ENCODE peak calls at places on chromosome 4, in six cellular contexts. J, I, S, N, O and X are unnamed samples.

GRCh38 chr4:109014593-109015412 is 251.9 kb upstream of the ETNPPL start:
- DNase-seq in J (no peak), I (no peak), S (no peak), N (no peak), O (no peak), X (no peak)

GRCh38 chr4:136864580-136865185 is 667.6 kb downstream of the PCDH18 start:
- DNase-seq in J (peak), I (peak), S (peak), N (peak), O (no peak), X (peak)

GRCh38 chr4:26525751-26526150 is 35.5 kb upstream of the CCKAR start:
- DNase-seq in J (no peak), I (no peak), S (no peak), N (no peak), O (no peak), X (no peak)

GRCh38 chr4:79212311-79212710 is 113.5 kb downstream of the NAA11 start:
- DNase-seq in J (no peak), I (no peak), S (no peak), N (no peak), O (no peak), X (no peak)

GRCh38 chr4:12446650-12447049 is 1018.0 kb upstream of the HS3ST1 start:
- DNase-seq in J (no peak), I (peak), S (no peak), N (no peak), O (no peak), X (no peak)

GRCh38 chr4:187883836-187884235 is 111.7 kb upstream of the ZFP42 start:
- DNase-seq in J (no peak), I (no peak), S (no peak), N (no peak), O (no peak), X (no peak)

GRCh38 chr4:79292008-79292407 is 33.9 kb downstream of the NAA11 start:
- DNase-seq in J (no peak), I (no peak), S (no peak), N (no peak), O (no peak), X (peak)

GRCh38 chr4:101345271-101345595 is 2.1 kb downstream of the PPP3CA start:
- DNase-seq in J (no peak), I (no peak), S (peak), N (no peak), O (no peak), X (peak)

GRCh38 chr4:101711590-101712255 is 78.8 kb upstream of the BANK1 start:
- DNase-seq in J (no peak), I (no peak), S (no peak), N (no peak), O (no peak), X (no peak)

GRCh38 chr4:150082241-150082640 is 4.0 kb downstream of the DCLK2 start:
- DNase-seq in J (no peak), I (peak), S (no peak), N (peak), O (no peak), X (peak)

GRCh38 chr4:100828986-100829685 is 311.3 kb upstream of the EMCN start:
- DNase-seq in J (no peak), I (no peak), S (peak), N (no peak), O (no peak), X (no peak)

GRCh38 chr4:87989765-87990164 is 14.3 kb downstream of the SPP1 start:
- DNase-seq in J (no peak), I (no peak), S (no peak), N (no peak), O (no peak), X (no peak)

GRCh38 chr4:110165382-110166285 is 32.8 kb downstream of the ELOVL6 start:
- DNase-seq in J (no peak), I (no peak), S (peak), N (no peak), O (no peak), X (no peak)

GRCh38 chr4:127641524-127641923 is 8.8 kb downstream of the INTU start:
- DNase-seq in J (no peak), I (no peak), S (peak), N (no peak), O (no peak), X (no peak)

GRCh38 chr4:146957252-146957651 is 11.6 kb upstream of the TTC29 start:
- DNase-seq in J (no peak), I (no peak), S (peak), N (no peak), O (no peak), X (no peak)

GRCh38 chr4:69748176-69748575 is 12.2 kb downstream of the SULT1B1 start:
- DNase-seq in J (no peak), I (no peak), S (no peak), N (no peak), O (no peak), X (no peak)

GRCh38 chr4:98712607-98713006 is 54.2 kb upstream of the TSPAN5 start:
- DNase-seq in J (no peak), I (no peak), S (no peak), N (no peak), O (no peak), X (no peak)

GRCh38 chr4:94523617-94524016 is 71.9 kb downstream of the PDLIM5 start:
- DNase-seq in J (no peak), I (no peak), S (no peak), N (no peak), O (no peak), X (no peak)

GRCh38 chr4:19941434-19941833 is 310.3 kb upstream of the SLIT2 start:
- DNase-seq in J (no peak), I (no peak), S (no peak), N (no peak), O (no peak), X (no peak)

GRCh38 chr4:185534850-185535761 is at the start of gene PDLIM3:
- DNase-seq in J (peak), I (peak), S (no peak), N (no peak), O (peak), X (peak)

GRCh38 chr4:145935253-145936141 is 3.1 kb downstream of the ZNF827 start:
- DNase-seq in J (no peak), I (peak), S (no peak), N (no peak), O (no peak), X (peak)

GRCh38 chr4:83075271-83075670 is 39.3 kb downstream of the PLAC8 start:
- DNase-seq in J (no peak), I (no peak), S (peak), N (no peak), O (no peak), X (no peak)

GRCh38 chr4:68176500-68176899 is 46.8 kb upstream of the TMPRSS11F start:
- DNase-seq in J (no peak), I (no peak), S (no peak), N (no peak), O (no peak), X (no peak)

DNA sequence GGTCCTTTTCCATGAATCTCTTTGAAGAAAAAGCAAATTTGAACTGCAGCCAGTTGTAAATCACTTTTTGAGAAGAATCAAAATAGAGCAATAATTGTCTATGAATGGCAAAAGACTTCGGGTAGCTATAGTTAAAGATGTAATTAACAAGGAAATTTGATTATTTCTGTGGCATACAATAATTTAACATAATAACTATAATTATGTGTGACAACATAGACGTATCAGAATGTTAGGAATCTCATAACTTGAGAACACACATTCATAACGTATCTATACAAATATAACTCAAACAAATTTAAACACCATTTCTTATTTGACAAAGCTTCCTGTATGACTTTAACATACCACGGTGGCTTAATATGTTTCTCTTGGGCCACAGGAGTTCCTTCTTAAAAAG is 36.0 kb upstream of the NSG1 start:
- DNase-seq in J (no peak), I (no peak), S (no peak), N (no peak), O (no peak), X (no peak)
- TF ChIP-seq CTCF in J (no peak), I (no peak), S (no peak), N (no peak), O (no peak), X (no peak)

GRCh38 chr4:10605746-10606482 is 78.7 kb downstream of the CLNK start:
- DNase-seq in J (no peak), I (no peak), S (peak), N (no peak), O (no peak), X (no peak)

GRCh38 chr4:10611673-10612072 is 72.9 kb downstream of the CLNK start:
- DNase-seq in J (no peak), I (no peak), S (peak), N (no peak), O (no peak), X (no peak)

GRCh38 chr4:10606483-10607155 is 77.9 kb downstream of the CLNK start:
- DNase-seq in J (no peak), I (no peak), S (no peak), N (no peak), O (no peak), X (no peak)

GRCh38 chr4:10607206-10607605 is 77.4 kb downstream of the CLNK start:
- DNase-seq in J (no peak), I (no peak), S (no peak), N (no peak), O (no peak), X (no peak)

GRCh38 chr4:10608501-10609219 is 75.9 kb downstream of the CLNK start:
- DNase-seq in J (no peak), I (peak), S (no peak), N (no peak), O (no peak), X (no peak)
- TF ChIP-seq CTCF in J (no peak), I (no peak), S (no peak), N (no peak), O (no peak), X (no peak)

GRCh38 chr4:963276-964225 is 9.8 kb downstream of the DGKQ start:
- DNase-seq in J (no peak), I (no peak), S (no peak), N (no peak), O (peak), X (no peak)
- TF ChIP-seq CTCF in J (no peak), I (no peak), S (no peak), N (no peak), O (no peak), X (no peak)

GRCh38 chr4:144294211-144294610 is 153.7 kb upstream of the GYPA start:
- DNase-seq in J (no peak), I (no peak), S (no peak), N (no peak), O (no peak), X (no peak)

GRCh38 chr4:144288011-144288903 is 147.7 kb upstream of the GYPA start:
- DNase-seq in J (no peak), I (no peak), S (no peak), N (peak), O (no peak), X (no peak)

GRCh38 chr4:144289687-144290433 is 149.3 kb upstream of the GYPA start:
- DNase-seq in J (no peak), I (no peak), S (no peak), N (no peak), O (no peak), X (no peak)

GRCh38 chr4:144295286-144295995 is 154.9 kb upstream of the GYPA start:
- DNase-seq in J (no peak), I (no peak), S (no peak), N (no peak), O (no peak), X (no peak)

GRCh38 chr4:144291164-144291563 is 150.6 kb upstream of the GYPA start:
- DNase-seq in J (no peak), I (no peak), S (no peak), N (no peak), O (no peak), X (no peak)
- TF ChIP-seq CTCF in J (no peak), I (no peak), S (no peak), N (no peak), O (no peak), X (no peak)

DNA sequence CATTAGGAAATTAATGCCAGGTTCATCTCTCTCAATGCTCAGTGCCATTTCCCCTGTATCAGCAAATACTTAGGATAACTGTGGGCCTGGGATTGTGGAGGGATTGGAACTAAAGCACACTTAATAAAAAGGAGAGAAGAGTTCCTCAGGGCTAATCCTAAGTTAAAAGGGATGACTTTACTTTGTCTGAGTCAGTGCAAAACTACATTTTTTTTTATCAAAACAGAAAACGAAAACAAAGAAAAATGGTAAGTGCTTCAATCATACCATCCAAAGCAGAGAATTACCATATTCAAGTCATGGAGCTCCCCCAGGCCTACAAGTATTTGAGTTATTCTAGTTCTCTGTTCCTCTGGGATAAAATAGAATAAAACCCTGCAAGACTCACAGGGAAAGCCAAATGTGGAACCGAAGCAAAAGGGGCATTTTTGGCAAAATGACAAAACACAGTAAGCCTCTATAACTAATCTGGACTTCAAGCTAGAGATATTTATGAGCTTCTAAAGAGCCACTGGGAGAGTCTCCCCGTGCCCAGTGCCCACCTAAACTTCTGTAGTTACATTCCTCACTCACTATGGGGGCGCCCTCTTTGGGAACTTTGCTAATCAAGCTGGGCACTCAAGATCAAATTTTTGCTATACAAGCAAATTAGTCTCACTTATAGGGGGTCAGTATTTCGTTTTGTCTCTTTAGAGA is 53.4 kb downstream of the PALLD start:
- DNase-seq in J (no peak), I (no peak), S (peak), N (no peak), O (no peak), X (no peak)
- TF ChIP-seq CTCF in J (peak), I (no peak), S (peak), N (no peak), O (no peak), X (no peak)

GRCh38 chr4:119082661-119083060 is 53.0 kb upstream of the MYOZ2 start:
- DNase-seq in J (no peak), I (no peak), S (no peak), N (no peak), O (no peak), X (no peak)

GRCh38 chr4:119084503-119084902 is 51.1 kb upstream of the MYOZ2 start:
- DNase-seq in J (no peak), I (no peak), S (no peak), N (no peak), O (no peak), X (no peak)

GRCh38 chr4:119081943-119082342 is 53.7 kb upstream of the MYOZ2 start:
- DNase-seq in J (no peak), I (peak), S (no peak), N (no peak), O (no peak), X (no peak)

GRCh38 chr4:119087656-119088055 is 48.0 kb upstream of the MYOZ2 start:
- DNase-seq in J (no peak), I (no peak), S (no peak), N (no peak), O (no peak), X (no peak)

DNA sequence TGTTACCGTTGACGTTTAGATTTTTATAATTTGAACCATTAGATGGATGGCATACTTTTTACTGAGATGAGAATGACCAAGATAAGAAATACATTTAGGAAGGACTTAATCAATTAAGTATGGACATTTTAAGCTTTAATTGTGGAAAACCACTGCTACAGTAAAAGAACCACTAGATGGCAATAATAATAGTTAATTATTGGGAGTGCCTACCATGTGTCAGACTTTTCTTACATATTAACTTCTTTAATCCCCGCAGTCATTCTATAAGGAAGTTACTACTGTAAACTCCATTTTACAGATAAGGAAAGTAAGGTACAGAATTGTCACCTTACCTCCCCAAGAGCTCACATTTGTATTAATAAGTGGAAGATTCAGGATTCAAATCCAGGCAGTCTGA is 48.5 kb upstream of the MYOZ2 start:
- DNase-seq in J (no peak), I (no peak), S (no peak), N (no peak), O (no peak), X (no peak)
- TF ChIP-seq CTCF in J (peak), I (peak), S (peak), N (no peak), O (no peak), X (peak)

GRCh38 chr4:8848507-8849265 is 23.0 kb downstream of the HMX1 start:
- DNase-seq in J (no peak), I (no peak), S (no peak), N (no peak), O (peak), X (no peak)
- TF ChIP-seq CTCF in J (no peak), I (no peak), S (no peak), N (no peak), O (no peak), X (no peak)

DNA sequence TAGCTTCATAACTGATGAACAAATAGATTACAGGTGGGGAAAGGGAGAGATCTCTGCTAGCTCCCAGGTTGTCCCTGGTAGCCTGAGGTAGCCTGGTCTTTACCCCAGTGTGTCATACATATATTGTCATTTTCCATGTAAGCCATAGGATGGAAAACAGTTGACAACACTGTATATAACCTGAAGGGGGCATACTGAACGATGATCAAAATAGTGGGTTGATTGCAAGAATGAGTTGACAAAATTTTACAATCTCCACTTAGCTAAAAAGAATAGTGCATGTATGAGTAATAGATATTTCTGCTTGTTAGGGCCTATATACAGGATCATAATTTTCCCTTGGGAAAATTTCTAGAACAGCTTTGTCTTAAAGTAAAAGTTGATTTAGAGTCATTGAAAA is 304.1 kb upstream of the HAND2 start:
- DNase-seq in J (peak), I (no peak), S (no peak), N (no peak), O (no peak), X (no peak)
- TF ChIP-seq CTCF in J (no peak), I (peak), S (peak), N (peak), O (no peak), X (no peak)

GRCh38 chr4:52621567-52621966 is 37.5 kb downstream of the USP46 start:
- DNase-seq in J (no peak), I (no peak), S (no peak), N (no peak), O (no peak), X (no peak)
- TF ChIP-seq CTCF in J (no peak), I (no peak), S (no peak), N (no peak), O (no peak), X (no peak)